ENCODE peak calls at places on chromosome 4, in five cellular contexts. R, J, I, P and S are unnamed samples.

GRCh38 chr4:165605811-165606210 is 227.0 kb downstream of the CPE start:
- DNase-seq in P (no peak), R (no peak), J (no peak), I (no peak), S (no peak)

GRCh38 chr4:90207887-90208454 is 80.8 kb downstream of the CCSER1 start:
- DNase-seq in I (no peak), R (no peak), J (no peak), P (no peak), S (no peak)

GRCh38 chr4:183014361-183015084 is 84.5 kb upstream of the WWC2 start:
- DNase-seq in R (peak; percentile 8), I (no peak), J (no peak), P (no peak), S (no peak)

GRCh38 chr4:77203380-77204197 is 46.6 kb downstream of the CCNG2 start:
- DNase-seq in I (peak; percentile 58), P (peak; percentile 52), R (peak; percentile 85), J (peak; percentile 86), S (peak; percentile 55)

GRCh38 chr4:25817059-25817681 is 45.6 kb downstream of the SEL1L3 start:
- DNase-seq in I (no peak), R (no peak), P (no peak), J (no peak), S (no peak)

GRCh38 chr4:85431881-85432280 is 43.1 kb upstream of the ARHGAP24 start:
- DNase-seq in R (peak; percentile 63), J (no peak), P (no peak), I (no peak), S (no peak)

GRCh38 chr4:176834531-176834930 is 41.8 kb upstream of the VEGFC start:
- DNase-seq in P (no peak), J (no peak), R (no peak), I (no peak), S (no peak)

GRCh38 chr4:74123065-74123728 is 24.2 kb upstream of the CXCL2 start:
- DNase-seq in P (no peak), J (no peak), R (no peak), I (no peak), S (no peak)

GRCh38 chr4:140811429-140811828 is 55.2 kb upstream of the TBC1D9 start:
- DNase-seq in R (no peak), P (no peak), I (no peak), J (no peak), S (no peak)

GRCh38 chr4:52657630-52658501 is 1.2 kb downstream of the USP46 start:
- DNase-seq in R (peak; percentile 60), I (peak; percentile 67), P (no peak), J (peak; percentile 5), S (no peak)

GRCh38 chr4:36533944-36534343 is 252.5 kb downstream of the DTHD1 start:
- DNase-seq in P (no peak), R (no peak), J (no peak), I (no peak), S (no peak)

GRCh38 chr4:128682942-128683666 is 126.4 kb upstream of the JADE1 start:
- DNase-seq in R (no peak), P (no peak), I (no peak), J (no peak), S (no peak)

GRCh38 chr4:181819951-181820350 is 423.3 kb upstream of the TENM3 start:
- DNase-seq in I (no peak), R (no peak), P (no peak), J (no peak), S (no peak)

GRCh38 chr4:143046454-143046853 is 138.3 kb upstream of the USP38 start:
- DNase-seq in P (no peak), R (no peak), I (no peak), J (no peak), S (no peak)

GRCh38 chr4:55635760-55636621 is at the start of gene NMU:
- DNase-seq in I (peak; percentile 55), J (no peak), P (no peak), R (peak; percentile 70), S (peak; percentile 17)

GRCh38 chr4:36255575-36255974 is 11.3 kb upstream of the ARAP2 start:
- DNase-seq in I (no peak), P (peak; percentile 85), R (no peak), J (peak; percentile 76), S (peak; percentile 86)

GRCh38 chr4:183905081-183905592 is at the start of gene STOX2:
- DNase-seq in I (peak; percentile 88), R (peak; percentile 93), P (no peak), J (no peak), S (no peak)

GRCh38 chr4:5364406-5364805 is 313.1 kb downstream of the STK32B start:
- DNase-seq in J (no peak), P (no peak), R (no peak), I (no peak), S (no peak)

GRCh38 chr4:22338806-22339205 is 177.1 kb downstream of the ADGRA3 start:
- DNase-seq in R (no peak), P (no peak), J (no peak), I (no peak), S (no peak)

GRCh38 chr4:186724861-186725419 is 1.3 kb upstream of the FAT1 start:
- DNase-seq in I (no peak), R (peak; percentile 23), P (no peak), J (no peak), S (no peak)

GRCh38 chr4:101277661-101278060 is 69.7 kb downstream of the PPP3CA start:
- DNase-seq in J (no peak), P (no peak), R (no peak), I (no peak), S (no peak)

GRCh38 chr4:123415977-123416376 is 19.4 kb downstream of the SPRY1 start:
- DNase-seq in R (no peak), P (no peak), J (no peak), I (no peak), S (peak; percentile 43)

GRCh38 chr4:15982833-15983528 is 20.0 kb upstream of the FGFBP2 start:
- DNase-seq in R (no peak), P (no peak), I (no peak), J (no peak), S (no peak)

GRCh38 chr4:23837366-23837765 is 52.5 kb downstream of the PPARGC1A start:
- DNase-seq in J (no peak), I (no peak), R (no peak), P (no peak), S (no peak)

GRCh38 chr4:113673450-113673849 is 88.1 kb downstream of the CAMK2D start:
- DNase-seq in R (no peak), P (no peak), J (peak; percentile 50), I (no peak), S (no peak)

GRCh38 chr4:127203561-127204260 is 429.0 kb upstream of the INTU start:
- DNase-seq in R (no peak), P (no peak), J (no peak), I (no peak), S (no peak)

GRCh38 chr4:54587516-54587915 is 70.2 kb upstream of the KIT start:
- DNase-seq in J (no peak), I (no peak), P (no peak), R (no peak), S (no peak)

GRCh38 chr4:165461176-165461835 is 82.5 kb downstream of the CPE start:
- DNase-seq in P (no peak), J (no peak), R (no peak), I (no peak), S (no peak)

GRCh38 chr4:81495308-81495707 is 23.6 kb upstream of the RASGEF1B start:
- DNase-seq in P (no peak), R (no peak), I (no peak), J (no peak), S (no peak)

GRCh38 chr4:26208237-26208985 is 112.4 kb upstream of the RBPJ start:
- DNase-seq in I (no peak), P (no peak), J (no peak), R (no peak), S (no peak)

GRCh38 chr4:24214796-24215195 is 324.9 kb upstream of the PPARGC1A start:
- DNase-seq in J (no peak), P (no peak), I (no peak), R (no peak), S (no peak)

GRCh38 chr4:95508421-95508820 is 40.4 kb downstream of the UNC5C start:
- DNase-seq in R (no peak), I (no peak), J (no peak), P (no peak), S (no peak)

GRCh38 chr4:159267023-159267939 is 164.4 kb downstream of the RAPGEF2 start:
- DNase-seq in J (no peak), I (no peak), R (peak; percentile 41), P (no peak), S (no peak)

DNA sequence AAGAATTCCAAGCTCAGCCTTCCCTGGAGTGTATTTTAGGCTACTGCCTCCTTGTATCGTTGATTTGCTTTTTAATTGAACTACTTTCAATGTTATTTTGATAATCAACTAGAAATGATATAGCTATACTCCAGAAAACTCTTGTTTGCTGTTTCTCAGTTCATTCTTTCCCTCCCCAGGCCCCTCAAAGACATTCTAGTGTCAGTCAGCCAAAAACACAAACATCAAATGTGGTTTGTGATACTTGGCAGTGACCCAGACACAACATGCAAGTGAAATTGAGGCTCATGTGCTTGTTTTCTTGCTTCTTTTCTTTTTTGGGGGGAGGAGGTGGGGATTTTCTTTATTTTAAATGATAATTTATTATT is 7.6 kb downstream of the FAT4 start:
- DNase-seq in R (no peak), P (no peak), I (no peak), J (no peak), S (no peak)
- H3K27ac ChIP-seq in R (no peak overlapping the region), P (no peak overlapping the region), I (peak overlapping the region; percentile 74), J (no peak overlapping the region), S (no peak overlapping the region)

GRCh38 chr4:211033-211511 is 86.8 kb downstream of the ZNF718 start:
- DNase-seq in I (no peak), R (no peak), P (no peak), J (peak; percentile 31), S (no peak)

GRCh38 chr4:200936-201335 is 76.6 kb downstream of the ZNF718 start:
- DNase-seq in R (no peak), I (no peak), P (no peak), J (no peak), S (no peak)

GRCh38 chr4:206054-206453 is 81.8 kb downstream of the ZNF718 start:
- DNase-seq in R (no peak), I (no peak), J (no peak), P (no peak), S (no peak)

GRCh38 chr4:205097-205756 is 80.9 kb downstream of the ZNF718 start:
- DNase-seq in P (no peak), J (no peak), I (no peak), R (no peak), S (no peak)
- H3K9me3 ChIP-seq in P (peaks cover 46% of the 10 kb centered on the region), J (peaks cover 28% of the 10 kb centered on the region), I (peaks cover 31% of the 10 kb centered on the region), R (no peaks in the 10 kb centered on the region), S (peaks cover 10% of the 10 kb centered on the region)

GRCh38 chr4:160352637-160353036 is 1249.8 kb downstream of the RAPGEF2 start:
- DNase-seq in P (no peak), I (no peak), R (no peak), J (no peak), S (no peak)
- H3K4me3 ChIP-seq in P (no peak overlapping the region), I (no peak overlapping the region), R (no peak overlapping the region), J (no peak overlapping the region), S (no peak overlapping the region)

GRCh38 chr4:168631241-168632151 is 134.6 kb downstream of the PALLD start:
- DNase-seq in I (peak; percentile 82), P (no peak), R (peak; percentile 93), J (no peak), S (no peak)
- H3K27ac ChIP-seq in I (peak overlapping the region; percentile 77), P (no peak overlapping the region), R (peak overlapping the region; percentile 74), J (no peak overlapping the region), S (no peak overlapping the region)

GRCh38 chr4:117847849-117848248 is 186.4 kb upstream of the NDST3 start:
- DNase-seq in R (no peak), I (no peak), P (no peak), J (no peak), S (no peak)
- H3K9me3 ChIP-seq in R (no peaks in the 10 kb centered on the region), I (no peaks in the 10 kb centered on the region), P (peaks cover 8% of the 10 kb centered on the region), J (no peaks in the 10 kb centered on the region), S (no peaks in the 10 kb centered on the region)